ENCODE peak calls at places on chromosomes 11 and 22, in seven cellular contexts. C, Z, W, U, Q, A and J are unnamed samples. For H3K27me3, the result is how much of the 10 kb centered on the place peaks cover.

GRCh38 chr11:88402192-88402715 is 64.7 kb upstream of the CTSC start:
- DNase-seq in C (no peak), Z (no peak), W (peak), U (peak), Q (peak), A (peak), J (peak)

GRCh38 chr22:46905834-46906233 is 143.4 kb downstream of the TBC1D22A start:
- DNase-seq in C (no peak), Z (no peak), W (no peak), U (no peak), Q (no peak), A (no peak), J (no peak)

GRCh38 chr11:34318111-34319037 is 39.4 kb downstream of the ABTB2 start:
- DNase-seq in C (no peak), Z (no peak), W (peak), U (no peak), Q (peak), A (no peak), J (peak)

GRCh38 chr22:26891431-26891830 is 234.0 kb downstream of the MIAT start:
- DNase-seq in C (no peak), Z (no peak), W (no peak), U (no peak), Q (no peak), A (no peak), J (no peak)

GRCh38 chr11:25587496-25587895 is 744.4 kb upstream of the ANO3 start:
- DNase-seq in C (no peak), Z (no peak), W (no peak), U (no peak), Q (no peak), A (no peak), J (peak)

GRCh38 chr11:15807827-15808226 is 548.5 kb downstream of the SOX6 start:
- DNase-seq in C (no peak), Z (no peak), W (no peak), U (no peak), Q (peak), A (no peak), J (no peak)

GRCh38 chr11:14125529-14125928 is 163.0 kb downstream of the SPON1 start:
- DNase-seq in C (no peak), Z (no peak), W (no peak), U (no peak), Q (no peak), A (no peak), J (no peak)

GRCh38 chr11:15826826-15827225 is 529.5 kb downstream of the SOX6 start:
- DNase-seq in C (no peak), Z (no peak), W (peak), U (peak), Q (peak), A (peak), J (peak)

GRCh38 chr11:15816270-15816871 is 540.0 kb downstream of the SOX6 start:
- DNase-seq in C (no peak), Z (no peak), W (peak), U (peak), Q (peak), A (peak), J (peak)

GRCh38 chr11:70559516-70559915 is 161.2 kb downstream of the CTTN start:
- DNase-seq in C (no peak), Z (no peak), W (no peak), U (no peak), Q (no peak), A (no peak), J (no peak)

GRCh38 chr11:70558651-70559050 is 160.3 kb downstream of the CTTN start:
- DNase-seq in C (no peak), Z (no peak), W (no peak), U (no peak), Q (no peak), A (no peak), J (no peak)

GRCh38 chr11:70556884-70557741 is 158.8 kb downstream of the CTTN start:
- DNase-seq in C (no peak), Z (no peak), W (peak), U (no peak), Q (peak), A (no peak), J (no peak)

GRCh38 chr11:70555092-70555491 is 156.8 kb downstream of the CTTN start:
- DNase-seq in C (no peak), Z (no peak), W (no peak), U (no peak), Q (no peak), A (no peak), J (no peak)

DNA sequence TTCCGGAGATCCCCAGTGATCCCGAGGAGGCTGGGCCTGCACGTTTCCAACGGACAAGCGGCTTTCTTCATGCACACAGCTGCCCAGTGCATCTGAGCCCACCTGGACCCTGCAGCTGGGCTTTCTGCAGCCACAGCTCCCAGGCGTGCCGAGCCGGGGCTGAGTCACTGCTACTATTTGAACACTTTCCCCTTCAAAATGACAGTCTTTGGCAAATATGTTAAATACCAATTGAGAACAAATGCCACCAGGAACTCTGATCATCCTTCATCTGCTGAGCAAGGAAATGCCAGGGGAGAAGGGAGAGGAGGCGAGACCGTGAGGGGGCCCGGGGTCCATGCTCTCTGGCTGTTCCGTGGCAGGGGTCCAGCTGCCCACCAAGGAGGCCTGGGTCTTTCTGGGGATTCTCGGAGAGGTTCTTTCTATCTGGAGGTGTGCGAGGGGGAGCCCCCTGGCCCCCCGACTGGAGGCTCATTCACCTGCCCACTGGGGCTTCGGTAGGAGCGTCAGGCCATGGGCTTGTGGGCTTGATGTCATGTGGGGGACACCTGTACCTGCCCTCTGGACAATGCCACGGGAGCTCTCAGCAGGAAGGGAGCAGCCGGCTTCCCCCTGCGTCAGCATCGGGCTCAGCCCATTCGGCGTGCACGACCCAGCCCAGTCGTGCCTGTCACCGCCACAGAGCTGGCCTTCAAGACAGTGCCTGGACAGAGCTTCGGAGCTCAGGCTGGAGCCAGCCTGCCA is 159.6 kb downstream of the CTTN start:
- DNase-seq in C (no peak), Z (no peak), W (peak), U (no peak), Q (no peak), A (no peak), J (no peak)
- H3K27me3 ChIP-seq in C (under half), Z (under half), W (under half), U (under half), Q (under half), A (under half), J (under half)

DNA sequence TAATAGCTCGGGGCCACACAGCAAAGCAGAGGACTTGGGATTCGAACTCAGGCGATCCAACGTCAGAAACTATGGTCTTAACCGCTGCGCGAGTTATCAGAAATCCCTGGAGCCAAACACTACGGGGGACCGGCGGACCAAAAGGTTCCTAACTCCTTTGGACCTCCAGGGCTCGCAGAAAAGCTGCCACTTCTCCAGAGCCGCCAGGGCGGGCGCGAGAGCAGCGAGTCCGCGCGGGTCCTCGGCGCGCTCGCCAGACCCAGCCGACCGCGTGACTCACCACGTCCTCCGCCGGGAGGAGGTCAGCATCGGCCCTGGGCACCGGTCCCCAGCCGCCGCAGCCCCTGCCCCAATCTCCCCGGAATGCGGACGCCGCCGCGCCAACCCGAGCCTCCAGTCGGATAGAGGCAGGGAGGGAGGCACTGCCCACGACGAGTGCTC is 6.0 kb upstream of the ALX4 start:
- DNase-seq in C (no peak), Z (no peak), W (peak), U (peak), Q (peak), A (no peak), J (peak)
- H3K27me3 ChIP-seq in C (half or more), Z (half or more), W (half or more), U (half or more), Q (half or more), A (half or more), J (half or more)

GRCh38 chr22:48551716-48552268 is 1275.9 kb downstream of the BRD1 start:
- DNase-seq in C (no peak), Z (no peak), W (no peak), U (no peak), Q (no peak), A (no peak), J (no peak)
- H3K27me3 ChIP-seq in C (under half), Z (under half), W (under half), U (under half), Q (under half), A (under half), J (under half)

DNA sequence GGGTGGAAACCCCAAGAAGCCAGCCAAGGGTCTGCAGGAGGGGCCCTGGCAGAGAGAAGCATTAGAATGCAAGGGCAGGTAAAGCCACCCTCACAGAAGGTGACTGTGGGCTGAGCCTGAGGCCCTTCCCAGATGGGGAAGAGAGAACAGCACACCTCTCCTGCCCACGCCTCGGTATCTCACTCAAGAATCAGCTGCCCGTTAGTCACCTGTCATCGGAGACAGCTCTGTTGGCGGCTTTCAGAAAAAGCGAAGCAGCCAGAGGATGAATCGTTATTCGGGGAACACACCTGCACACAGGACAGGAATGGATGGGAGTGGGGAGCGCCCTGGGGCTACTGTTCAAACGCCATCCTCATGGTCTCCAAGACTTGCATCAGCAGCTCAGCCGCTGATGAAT is 21.7 kb upstream of the TMA7B start:
- DNase-seq in C (no peak), Z (no peak), W (no peak), U (no peak), Q (no peak), A (no peak), J (no peak)
- H3K27me3 ChIP-seq in C (under half), Z (under half), W (under half), U (under half), Q (under half), A (under half), J (half or more)

GRCh38 chr11:73585834-73586575 is 11.9 kb downstream of the FAM168A start:
- DNase-seq in C (no peak), Z (no peak), W (peak), U (peak), Q (no peak), A (peak), J (peak)

GRCh38 chr11:73592640-73593039 is 5.3 kb downstream of the FAM168A start:
- DNase-seq in C (no peak), Z (no peak), W (no peak), U (no peak), Q (no peak), A (no peak), J (no peak)

GRCh38 chr11:73591743-73592142 is 6.2 kb downstream of the FAM168A start:
- DNase-seq in C (no peak), Z (no peak), W (no peak), U (no peak), Q (no peak), A (no peak), J (no peak)

GRCh38 chr11:73586791-73587190 is 11.1 kb downstream of the FAM168A start:
- DNase-seq in C (no peak), Z (no peak), W (no peak), U (no peak), Q (no peak), A (no peak), J (no peak)

GRCh38 chr11:73591050-73591449 is 6.9 kb downstream of the FAM168A start:
- DNase-seq in C (no peak), Z (no peak), W (no peak), U (no peak), Q (no peak), A (no peak), J (no peak)
- H3K27me3 ChIP-seq in C (under half), Z (under half), W (under half), U (under half), Q (under half), A (under half), J (under half)

DNA sequence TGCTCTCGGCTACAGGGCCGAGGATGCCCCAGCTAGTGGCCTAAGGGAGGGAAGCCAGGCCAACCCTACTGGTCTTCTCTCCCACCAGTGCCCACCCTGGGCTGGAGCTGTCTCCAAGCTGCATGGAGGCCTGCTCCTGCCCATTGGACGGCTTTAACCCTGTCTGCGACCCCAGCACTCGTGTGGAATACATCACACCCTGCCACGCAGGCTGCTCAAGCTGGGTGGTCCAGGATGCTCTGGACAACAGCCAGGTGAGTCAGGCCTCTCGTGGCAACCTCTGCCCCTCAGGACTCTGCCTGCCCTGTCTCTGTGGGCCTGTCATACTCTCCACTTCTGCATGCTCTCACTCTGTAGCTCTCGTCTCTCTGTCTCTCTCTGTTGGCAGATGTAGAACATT is 44.1 kb upstream of the TPBGL start:
- DNase-seq in C (no peak), Z (peak), W (no peak), U (no peak), Q (no peak), A (no peak), J (no peak)
- H3K27me3 ChIP-seq in C (under half), Z (under half), W (under half), U (under half), Q (under half), A (under half), J (under half)